ENCODE peak calls at places on chromosomes 2 and 18, in nine cellular contexts. A, U, H, D, L, M, Y, T and I are unnamed samples.

GRCh38 chr2:25821225-25822056 is 56.8 kb downstream of the ASXL2 start:
- DNase-seq in A (peak; percentile 88), U (peak; percentile 74), H (no peak), D (no peak), L (no peak), M (no peak), Y (peak; percentile 72), T (no peak), I (peak; percentile 72)

GRCh38 chr2:181784556-181784955 is 104.2 kb upstream of the NEUROD1 start:
- DNase-seq in A (peak; percentile 35), U (peak; percentile 82), H (peak; percentile 50), D (no peak), L (no peak), M (peak; percentile 79), Y (peak; percentile 56), T (no peak), I (peak; percentile 77)

GRCh38 chr2:47572136-47572535 is 169.2 kb downstream of the MSH2 start:
- DNase-seq in A (no peak), U (no peak), H (no peak), D (no peak), L (no peak), M (no peak), Y (no peak), T (no peak), I (no peak)

GRCh38 chr2:144331652-144332355 is 188.1 kb downstream of the ZEB2 start:
- DNase-seq in A (peak; percentile 76), U (peak; percentile 15), H (peak; percentile 86), D (no peak), L (peak; percentile 62), M (peak; percentile 59), Y (no peak), T (no peak), I (peak; percentile 46)

GRCh38 chr2:97699765-97700444 is 13.5 kb upstream of the ZAP70 start:
- DNase-seq in A (peak; percentile 51), U (peak; percentile 37), H (peak; percentile 78), D (peak; percentile 62), L (peak; percentile 79), M (no peak), Y (peak; percentile 74), T (no peak), I (peak; percentile 28)

GRCh38 chr2:65532937-65533336 is 100.5 kb upstream of the SPRED2 start:
- DNase-seq in A (no peak), U (no peak), H (no peak), D (no peak), L (no peak), M (no peak), Y (no peak), T (no peak), I (no peak)

GRCh38 chr2:240567137-240567871 is 980 bp upstream of the RNPEPL1 start:
- DNase-seq in A (peak; percentile 16), U (no peak), H (peak; percentile 59), D (no peak), L (no peak), M (no peak), Y (no peak), T (no peak), I (no peak)

GRCh38 chr2:132270981-132271546 is 109.3 kb upstream of the ANKRD30BL start:
- DNase-seq in A (no peak), U (no peak), H (no peak), D (no peak), L (no peak), M (no peak), Y (no peak), T (no peak), I (no peak)

GRCh38 chr18:8260847-8261246 is 348.4 kb upstream of the RAB12 start:
- DNase-seq in A (no peak), U (peak; percentile 4), H (no peak), D (no peak), L (no peak), M (no peak), Y (no peak), T (no peak), I (no peak)

GRCh38 chr2:237305579-237305978 is 108.4 kb downstream of the COL6A3 start:
- DNase-seq in A (no peak), U (no peak), H (peak; percentile 28), D (no peak), L (no peak), M (no peak), Y (no peak), T (no peak), I (no peak)

GRCh38 chr2:675982-676646 is 1.1 kb downstream of the TMEM18 start:
- DNase-seq in A (peak; percentile 42), U (peak; percentile 91), H (peak; percentile 96), D (peak; percentile 51), L (peak; percentile 80), M (peak; percentile 83), Y (peak; percentile 88), T (peak; percentile 66), I (peak; percentile 87)

GRCh38 chr2:24420373-24420772 is 60.0 kb upstream of the ITSN2 start:
- DNase-seq in A (no peak), U (no peak), H (no peak), D (no peak), L (no peak), M (no peak), Y (no peak), T (no peak), I (no peak)

GRCh38 chr2:239763433-239764097 is 261.6 kb downstream of the NDUFA10 start:
- DNase-seq in A (no peak), U (no peak), H (peak; percentile 21), D (no peak), L (peak; percentile 56), M (no peak), Y (peak; percentile 29), T (no peak), I (no peak)

GRCh38 chr18:56003651-56004050 is 415.7 kb upstream of the TCF4 start:
- DNase-seq in A (no peak), U (peak; percentile 71), H (no peak), D (no peak), L (peak; percentile 35), M (no peak), Y (no peak), T (no peak), I (peak; percentile 67)

GRCh38 chr2:238157506-238158017 is 1.2 kb upstream of the ERFE start:
- DNase-seq in A (no peak), U (no peak), H (no peak), D (no peak), L (no peak), M (no peak), Y (no peak), T (no peak), I (no peak)

GRCh38 chr2:45001629-45002385 is 7.4 kb downstream of the SIX2 start:
- DNase-seq in A (no peak), U (no peak), H (no peak), D (no peak), L (peak; percentile 33), M (no peak), Y (no peak), T (no peak), I (no peak)

GRCh38 chr2:68975844-68976243 is 1.4 kb downstream of the GKN1 start:
- DNase-seq in A (no peak), U (no peak), H (no peak), D (no peak), L (no peak), M (no peak), Y (no peak), T (no peak), I (no peak)

GRCh38 chr2:239203443-239204142 is 197.2 kb downstream of the HDAC4 start:
- DNase-seq in A (no peak), U (no peak), H (no peak), D (no peak), L (no peak), M (no peak), Y (no peak), T (no peak), I (no peak)

GRCh38 chr2:239778042-239778811 is 246.9 kb downstream of the NDUFA10 start:
- DNase-seq in A (no peak), U (no peak), H (no peak), D (no peak), L (no peak), M (no peak), Y (no peak), T (no peak), I (no peak)

GRCh38 chr2:9613291-9613690 is 17.5 kb downstream of the YWHAQ start:
- DNase-seq in A (no peak), U (peak; percentile 82), H (peak; percentile 84), D (no peak), L (no peak), M (peak; percentile 55), Y (peak; percentile 43), T (no peak), I (peak; percentile 80)

GRCh38 chr2:183996825-183997823 is 601.2 kb upstream of the ZNF804A start:
- DNase-seq in A (no peak), U (peak; percentile 25), H (no peak), D (no peak), L (no peak), M (no peak), Y (no peak), T (no peak), I (peak; percentile 7)

GRCh38 chr18:75314117-75314516 is 103.5 kb downstream of the TSHZ1 start:
- DNase-seq in A (no peak), U (no peak), H (no peak), D (no peak), L (no peak), M (no peak), Y (no peak), T (no peak), I (no peak)

GRCh38 chr18:13811993-13812392 is 12.0 kb upstream of the MC5R start:
- DNase-seq in A (no peak), U (no peak), H (peak; percentile 22), D (no peak), L (no peak), M (no peak), Y (peak; percentile 36), T (no peak), I (no peak)

GRCh38 chr2:172426635-172427255 is 641 bp upstream of the ITGA6 start:
- DNase-seq in A (no peak), U (no peak), H (no peak), D (no peak), L (no peak), M (no peak), Y (no peak), T (no peak), I (no peak)
- TF ChIP-seq EZH2 in A (no peak), U (no peak), H (no peak), D (no peak), L (no peak), M (no peak), Y (no peak), T (no peak), I (no peak)

GRCh38 chr2:70907130-70907756 is 28.5 kb upstream of the ATP6V1B1 start:
- DNase-seq in A (no peak), U (peak; percentile 15), H (no peak), D (no peak), L (peak; percentile 72), M (no peak), Y (no peak), T (no peak), I (no peak)
- TF ChIP-seq EZH2 in A (peak; percentile 74), U (no peak), H (no peak), D (no peak), L (peak; percentile 100), M (no peak), Y (no peak), T (peak; percentile 100), I (no peak)

GRCh38 chr2:218397502-218398436 is 1.9 kb upstream of the CTDSP1 start:
- DNase-seq in A (peak; percentile 57), U (peak; percentile 84), H (peak; percentile 91), D (no peak), L (peak; percentile 77), M (peak; percentile 80), Y (peak; percentile 79), T (no peak), I (peak; percentile 80)
- TF ChIP-seq EZH2 in A (no peak), U (no peak), H (no peak), D (no peak), L (no peak), M (no peak), Y (no peak), T (peak; percentile 31), I (no peak)

GRCh38 chr18:48106976-48107781 is 176.7 kb upstream of the SMAD2 start:
- DNase-seq in A (no peak), U (no peak), H (peak; percentile 6), D (no peak), L (no peak), M (no peak), Y (no peak), T (no peak), I (no peak)
- TF ChIP-seq EZH2 in A (no peak), U (no peak), H (no peak), D (no peak), L (no peak), M (no peak), Y (no peak), T (no peak), I (no peak)